ENCODE peak calls at places on chromosomes 6 and 20, in nine cellular contexts. Q, G, O, K, D, E, P, J and U are unnamed samples.

GRCh38 chr6:22913612-22914011 is 344.2 kb downstream of the HDGFL1 start:
- DNase-seq in E (no peak), P (no peak), K (no peak), O (no peak), D (no peak), G (no peak), J (no peak), Q (no peak), U (no peak)

GRCh38 chr20:17504898-17505663 is 26.1 kb downstream of the BFSP1 start:
- DNase-seq in E (no peak), Q (peak; percentile 91), O (peak; percentile 47), D (peak; percentile 58), J (peak; percentile 25), P (no peak), K (peak; percentile 53), G (peak; percentile 64), U (peak; percentile 83)

GRCh38 chr6:56671160-56671559 is 28.5 kb upstream of the DST start:
- DNase-seq in J (no peak), E (no peak), P (no peak), K (no peak), Q (no peak), G (no peak), D (no peak), O (no peak), U (no peak)

GRCh38 chr6:3305216-3305565 is 46.4 kb downstream of the PSMG4 start:
- DNase-seq in Q (no peak), J (no peak), G (no peak), P (no peak), E (no peak), D (no peak), O (no peak), K (no peak), U (peak; percentile 7)

GRCh38 chr20:22744341-22745193 is 160.2 kb upstream of the FOXA2 start:
- DNase-seq in P (no peak), E (no peak), K (no peak), Q (no peak), D (no peak), G (no peak), J (no peak), O (no peak), U (no peak)

GRCh38 chr6:43216200-43216599 is 13.1 kb downstream of the DNPH1 start:
- DNase-seq in K (no peak), O (no peak), J (no peak), G (no peak), Q (peak; percentile 43), E (no peak), D (no peak), P (no peak), U (no peak)

GRCh38 chr6:71608646-71609045 is 277.7 kb upstream of the RIMS1 start:
- DNase-seq in K (no peak), O (no peak), G (no peak), D (no peak), E (no peak), J (no peak), P (no peak), Q (no peak), U (no peak)

GRCh38 chr6:156021746-156022396 is 566.2 kb upstream of the NOX3 start:
- DNase-seq in O (no peak), E (no peak), Q (no peak), K (no peak), P (no peak), G (no peak), D (no peak), J (no peak), U (no peak)

GRCh38 chr20:17621229-17621968 is 51.5 kb downstream of the DSTN start:
- DNase-seq in P (peak; percentile 11), E (no peak), Q (no peak), J (no peak), O (peak; percentile 51), K (no peak), D (peak; percentile 21), G (no peak), U (peak; percentile 67)

GRCh38 chr20:41978875-41979274 is 360.7 kb upstream of the CHD6 start:
- DNase-seq in D (no peak), P (no peak), J (no peak), Q (no peak), E (no peak), G (no peak), O (no peak), K (no peak), U (no peak)

GRCh38 chr6:17469006-17469972 is 75.9 kb downstream of the CAP2 start:
- DNase-seq in D (no peak), Q (no peak), E (no peak), O (no peak), P (no peak), G (no peak), K (peak; percentile 3), J (no peak), U (no peak)

DNA sequence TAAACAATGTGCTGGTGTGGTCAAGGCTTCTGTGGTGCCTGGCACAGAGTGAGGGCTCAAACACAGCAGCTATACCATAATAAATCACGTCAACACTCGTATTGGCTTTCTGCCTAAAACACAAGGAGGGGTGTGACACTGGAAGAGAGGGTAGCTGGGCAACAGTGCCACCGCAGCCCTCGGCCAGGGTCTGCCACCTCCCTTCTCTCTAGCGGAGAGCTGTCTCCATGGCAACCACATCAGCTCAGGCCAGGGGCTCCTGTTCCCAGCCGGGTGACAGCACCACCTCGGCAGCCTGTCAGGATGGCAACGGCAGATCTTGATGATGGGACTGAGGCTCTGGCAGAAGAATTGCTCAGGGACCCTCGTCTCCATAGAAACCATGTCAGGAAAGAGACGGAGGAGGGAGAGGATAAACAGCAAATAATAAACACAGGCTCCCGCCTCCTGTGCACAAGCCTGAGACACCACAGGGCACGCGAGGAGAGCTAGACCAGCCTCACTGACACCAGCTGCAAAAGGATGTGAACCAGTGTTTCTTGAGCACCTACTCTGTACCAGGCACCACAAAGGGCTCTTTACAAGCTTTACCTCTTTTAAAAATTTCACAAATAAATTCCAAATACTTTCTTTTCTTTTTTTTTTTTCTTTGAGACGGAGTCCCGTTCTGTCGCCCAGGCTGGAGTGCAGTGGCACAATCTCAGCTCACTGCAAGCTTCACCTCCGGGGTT is 50.4 kb upstream of the TLDC2 start:
- DNase-seq in Q (no peak), G (no peak), P (no peak), K (no peak), E (no peak), D (no peak), J (no peak), O (no peak), U (no peak)
- TF ChIP-seq EP300 in Q (no peak), G (no peak), P (no peak), K (no peak), E (no peak), D (no peak), J (no peak), O (no peak), U (no peak)

GRCh38 chr6:6131492-6132109 is 124.9 kb upstream of the NRN1 start:
- DNase-seq in K (peak; percentile 23), J (no peak), O (no peak), G (peak; percentile 53), Q (no peak), D (no peak), E (peak; percentile 31), P (no peak), U (no peak)
- TF ChIP-seq EP300 in K (no peak), J (no peak), O (no peak), G (no peak), Q (no peak), D (no peak), E (no peak), P (no peak), U (no peak)

GRCh38 chr6:13559251-13559650 is 15.2 kb upstream of the SIRT5 start:
- DNase-seq in J (no peak), Q (no peak), P (no peak), K (no peak), E (no peak), G (peak; percentile 36), D (no peak), O (no peak), U (no peak)
- TF ChIP-seq EP300 in J (no peak), Q (no peak), P (no peak), K (no peak), E (no peak), G (no peak), D (no peak), O (no peak), U (no peak)

DNA sequence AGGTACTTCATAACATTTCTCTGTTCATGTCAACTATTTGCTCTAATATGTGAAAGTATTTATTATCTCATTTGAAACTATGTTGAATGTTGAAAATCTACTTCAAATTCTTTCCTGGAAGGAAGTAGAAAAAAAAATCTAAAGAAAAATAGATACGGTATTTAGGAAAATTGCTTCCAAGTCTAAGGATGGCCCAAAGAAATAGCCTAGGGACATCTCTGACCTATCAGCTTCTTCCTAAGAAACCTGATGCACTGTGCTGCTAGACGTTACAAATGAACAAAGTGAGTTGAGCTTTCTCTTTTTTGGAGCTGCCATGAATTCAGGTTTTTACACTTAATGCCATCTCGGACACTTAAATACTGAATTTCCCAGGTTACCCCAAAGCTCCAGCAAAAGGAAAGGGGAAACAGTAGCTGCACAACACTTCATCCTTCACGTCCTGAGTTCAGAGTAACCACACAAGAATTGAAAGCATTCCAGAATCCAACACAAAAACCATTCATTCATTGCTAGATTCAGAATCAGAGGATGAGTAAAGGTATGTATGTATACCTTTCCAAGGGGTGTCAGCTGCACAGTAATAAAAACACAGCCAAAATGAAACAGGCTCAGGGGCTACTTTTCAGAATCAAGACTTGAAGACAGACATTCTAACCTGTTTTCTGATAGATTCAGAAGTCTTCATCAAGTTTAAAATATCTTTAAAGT is 7.9 kb downstream of the RMND1 start:
- DNase-seq in D (no peak), G (no peak), K (no peak), E (no peak), P (no peak), O (no peak), J (no peak), Q (no peak), U (no peak)
- TF ChIP-seq EP300 in D (no peak), G (no peak), K (no peak), E (no peak), P (no peak), O (no peak), J (no peak), Q (no peak), U (no peak)